ENCODE peak calls at places on chromosome 18, in ten cellular contexts. P is stimulated activated CD4-positive, alpha-beta T cell treated with anti-CD3 and anti-CD28 coated beads, TNF-alpha, amount 100 ng/mL, for 1 hour; E is HCT116; S is renal cortical epithelial cell; Y is transverse colon; L is A549; Z is HTR-8/SVneo; D is memory B cell; F is activated T-cell treated with anti-CD3 and anti-CD28 coated beads for 1 hour; X is T follicular helper cell. K is an unnamed sample.

GRCh38 chr18:42052137-42052708 is 97.2 kb downstream of the PIK3C3 start:
- DNase-seq in X (no peak), Y (no peak), F (no peak), E (no peak), Z (no peak), P (no peak), S (peak), D (no peak), L (no peak), K (no peak)

GRCh38 chr18:13746636-13747035 is 20.2 kb downstream of the RNMT start:
- DNase-seq in D (no peak), Z (no peak), Y (peak), F (no peak), X (no peak), P (no peak), E (no peak), S (no peak), L (no peak), K (no peak)

GRCh38 chr18:14914126-14914525 is 166.2 kb downstream of the ANKRD30B start:
- DNase-seq in E (no peak), P (no peak), F (no peak), D (no peak), Y (no peak), S (no peak), Z (no peak), L (no peak), X (no peak), K (no peak)

GRCh38 chr18:26307161-26307773 is 81.0 kb downstream of the TAF4B start:
- DNase-seq in X (no peak), P (no peak), E (peak), F (no peak), Y (no peak), S (peak), D (peak), Z (peak), L (peak), K (peak)

GRCh38 chr18:9825571-9826073 is 60.2 kb upstream of the TXNDC2 start:
- DNase-seq in Z (peak), E (peak), P (no peak), D (no peak), Y (peak), X (no peak), F (no peak), S (peak), L (peak), K (peak)

GRCh38 chr18:41873730-41874129 is 81.3 kb upstream of the PIK3C3 start:
- DNase-seq in D (no peak), X (no peak), S (no peak), P (no peak), F (no peak), L (no peak), E (no peak), Y (no peak), Z (no peak), K (no peak)

GRCh38 chr18:25230658-25231326 is 121.2 kb downstream of the ZNF521 start:
- DNase-seq in Y (peak), F (no peak), Z (no peak), S (peak), P (no peak), L (peak), E (no peak), D (no peak), X (no peak), K (no peak)

GRCh38 chr18:3264362-3264761 is 2.4 kb downstream of the MYL12B start:
- DNase-seq in P (no peak), D (no peak), E (no peak), F (no peak), X (no peak), Z (no peak), Y (peak), L (peak), S (no peak), K (peak)

GRCh38 chr18:49716035-49716434 is 97.3 kb downstream of the ACAA2 start:
- DNase-seq in P (no peak), E (no peak), F (no peak), Z (no peak), X (no peak), S (no peak), Y (no peak), L (no peak), D (no peak), K (no peak)

GRCh38 chr18:68467966-68468365 is 246.9 kb downstream of the TMX3 start:
- DNase-seq in X (no peak), P (no peak), L (no peak), S (no peak), Z (no peak), D (no peak), E (no peak), Y (no peak), F (no peak), K (no peak)

GRCh38 chr18:75074196-75075015 is 134.5 kb downstream of the PTGR3 start:
- DNase-seq in X (no peak), E (no peak), P (no peak), D (no peak), L (no peak), S (no peak), Y (no peak), Z (no peak), F (no peak), K (no peak)

GRCh38 chr18:73690222-73690621 is 457.4 kb downstream of the FBXO15 start:
- DNase-seq in E (no peak), L (no peak), D (no peak), Y (no peak), X (no peak), S (no peak), F (no peak), P (no peak), Z (no peak), K (no peak)

GRCh38 chr18:12010187-12010802 is 29.0 kb downstream of the IMPA2 start:
- DNase-seq in X (no peak), D (no peak), Y (peak), F (no peak), P (no peak), Z (no peak), E (no peak), L (no peak), S (no peak), K (no peak)

GRCh38 chr18:73752546-73752945 is 395.1 kb downstream of the FBXO15 start:
- DNase-seq in D (no peak), S (peak), Y (no peak), L (peak), X (no peak), F (no peak), Z (no peak), P (no peak), E (no peak), K (no peak)

GRCh38 chr18:47968006-47968676 is 37.7 kb upstream of the SMAD2 start:
- DNase-seq in Z (peak), P (no peak), D (no peak), E (no peak), Y (no peak), L (peak), F (no peak), S (peak), X (no peak), K (no peak)

GRCh38 chr18:28176674-28176932 is 327 bp downstream of the CDH2 start:
- DNase-seq in L (no peak), S (no peak), F (no peak), D (no peak), P (no peak), Z (no peak), X (no peak), E (no peak), Y (no peak), K (no peak)

GRCh38 chr18:77133051-77133919 is 702 bp upstream of the MBP start:
- DNase-seq in Y (peak), Z (no peak), S (no peak), D (no peak), F (no peak), P (no peak), L (no peak), X (no peak), E (no peak), K (no peak)

GRCh38 chr18:5983479-5983878 is 88.2 kb upstream of the TMEM200C start:
- DNase-seq in Y (no peak), Z (no peak), X (no peak), S (no peak), P (no peak), D (no peak), F (no peak), L (no peak), E (no peak), K (no peak)

GRCh38 chr18:31651369-31651768 is 33.0 kb downstream of the B4GALT6 start:
- DNase-seq in E (no peak), Z (no peak), F (no peak), Y (no peak), D (no peak), P (no peak), S (no peak), L (no peak), X (no peak), K (no peak)